ENCODE peak calls at places on chromosomes 16 and 17, in seven cellular contexts. D is spleen, X is GM23338, Y is RWPE2, T is right lobe of liver, R is tibial artery, P is ascending aorta. Z is an unnamed sample.

GRCh38 chr17:68792873-68793272 is 162.3 kb downstream of the ABCA8 start:
- DNase-seq in Y (no peak), D (no peak), P (no peak), R (no peak), T (no peak), X (no peak), Z (no peak)

GRCh38 chr17:27352481-27353460 is 58.9 kb downstream of the WSB1 start:
- DNase-seq in Y (no peak), T (no peak), D (no peak), X (no peak), R (no peak), P (no peak), Z (no peak)

GRCh38 chr17:4329838-4330237 is 36.6 kb downstream of the UBE2G1 start:
- DNase-seq in D (no peak), Y (no peak), P (no peak), X (no peak), R (no peak), T (no peak), Z (no peak)

GRCh38 chr17:27846042-27846655 is 45.8 kb upstream of the NOS2 start:
- DNase-seq in D (no peak), Y (no peak), R (no peak), T (no peak), P (no peak), X (no peak), Z (no peak)

GRCh38 chr17:64159051-64159590 is 29.2 kb upstream of the ERN1 start:
- DNase-seq in R (peak; percentile 50), X (peak; percentile 11), T (no peak), P (no peak), Y (no peak), D (no peak), Z (no peak)

GRCh38 chr17:73203135-73203787 is 10.4 kb downstream of the COG1 start:
- DNase-seq in T (no peak), X (no peak), Y (no peak), R (no peak), P (no peak), D (no peak), Z (no peak)

GRCh38 chr16:11315499-11315898 is 29.8 kb upstream of the RMI2 start:
- DNase-seq in R (no peak), Y (no peak), T (no peak), P (no peak), D (no peak), X (peak; percentile 100), Z (no peak)

GRCh38 chr17:16281351-16281750 is 64.3 kb downstream of the PIGL start:
- DNase-seq in T (no peak), Y (no peak), R (no peak), P (no peak), X (no peak), D (no peak), Z (no peak)

GRCh38 chr17:61411114-61411943 is 11.7 kb downstream of the TBX2 start:
- DNase-seq in Y (peak; percentile 73), D (peak; percentile 85), T (peak; percentile 70), P (peak; percentile 9), R (peak; percentile 54), X (peak; percentile 70), Z (peak; percentile 74)

GRCh38 chr17:17445925-17446665 is 30.7 kb upstream of the MED9 start:
- DNase-seq in X (no peak), P (no peak), D (no peak), Y (no peak), T (peak; percentile 85), R (no peak), Z (peak; percentile 58)

GRCh38 chr17:53588317-53588716 is 234.4 kb upstream of the KIF2B start:
- DNase-seq in R (no peak), X (no peak), D (no peak), Y (no peak), T (no peak), P (no peak), Z (no peak)

GRCh38 chr16:78669994-78670393 is 570.5 kb downstream of the WWOX start:
- DNase-seq in P (no peak), R (no peak), D (peak; percentile 53), X (no peak), T (no peak), Y (no peak), Z (no peak)

GRCh38 chr17:29155235-29155965 is 24.8 kb downstream of the MYO18A start:
- DNase-seq in T (peak; percentile 91), D (peak; percentile 81), P (no peak), Y (peak; percentile 88), R (no peak), X (no peak), Z (peak; percentile 70)

GRCh38 chr17:34556384-34556783 is 23.0 kb upstream of the TMEM132E start:
- DNase-seq in Y (no peak), P (no peak), R (no peak), X (peak; percentile 87), D (no peak), T (no peak), Z (no peak)

GRCh38 chr16:70250748-70251650 is 741 bp downstream of the EXOSC6 start:
- DNase-seq in T (peak; percentile 82), P (no peak), X (peak; percentile 62), R (peak; percentile 25), D (peak; percentile 85), Y (no peak), Z (peak; percentile 62)

GRCh38 chr17:41802961-41803682 is 8.6 kb downstream of the P3H4 start:
- DNase-seq in X (peak; percentile 39), T (no peak), R (no peak), D (no peak), P (no peak), Y (no peak), Z (no peak)

GRCh38 chr17:29084476-29085148 is 41.7 kb downstream of the PIPOX start:
- DNase-seq in R (no peak), D (no peak), T (no peak), Y (no peak), P (no peak), X (peak; percentile 38), Z (no peak)

GRCh38 chr16:82263456-82264159 is 93.6 kb upstream of the MPHOSPH6 start:
- DNase-seq in X (peak; percentile 80), P (no peak), Y (no peak), D (no peak), R (peak; percentile 50), T (peak; percentile 59), Z (no peak)

GRCh38 chr17:988561-988960 is 8.4 kb upstream of the TIMM22 start:
- DNase-seq in P (no peak), T (no peak), Y (no peak), D (no peak), X (no peak), R (no peak), Z (no peak)

GRCh38 chr17:69434164-69434579 is 19.7 kb downstream of the MAP2K6 start:
- DNase-seq in D (no peak), P (no peak), R (peak; percentile 28), Y (no peak), T (no peak), X (no peak), Z (no peak)

GRCh38 chr17:64281962-64282752 is 19.1 kb upstream of the TEX2 start:
- DNase-seq in R (peak; percentile 64), P (no peak), Y (no peak), D (peak; percentile 80), X (peak; percentile 84), T (peak; percentile 61), Z (peak; percentile 77)

GRCh38 chr16:88638323-88639230 is at the start of gene IL17C:
- DNase-seq in T (no peak), X (peak; percentile 80), D (no peak), P (no peak), R (no peak), Y (no peak), Z (no peak)

GRCh38 chr16:27690604-27691003 is 140.7 kb downstream of the KATNIP start:
- DNase-seq in T (no peak), X (peak; percentile 60), D (no peak), P (no peak), Y (no peak), R (no peak), Z (no peak)
- TF ChIP-seq CTCF in T (no peak), X (peak; percentile 85), D (peak; percentile 40), P (peak; percentile 50), Y (peak; percentile 48), R (peak; percentile 36), Z (peak; percentile 49)

GRCh38 chr16:83701494-83701893 is 106.3 kb upstream of the HSBP1 start:
- DNase-seq in T (no peak), Y (no peak), D (no peak), P (no peak), X (peak; percentile 90), R (no peak), Z (peak; percentile 57)
- H3K4me1 ChIP-seq in T (no peaks in the 10 kb centered on the region), Y (no peaks in the 10 kb centered on the region), D (no peaks in the 10 kb centered on the region), P (no peaks in the 10 kb centered on the region), X (no peaks in the 10 kb centered on the region), R (no peaks in the 10 kb centered on the region), Z (no peaks in the 10 kb centered on the region)

GRCh38 chr16:1184156-1184868 is 31.4 kb downstream of the CACNA1H start:
- DNase-seq in R (no peak), X (no peak), D (no peak), Y (no peak), T (no peak), P (no peak), Z (no peak)

GRCh38 chr16:1184980-1185379 is 32.1 kb downstream of the CACNA1H start:
- DNase-seq in P (no peak), R (no peak), T (no peak), X (no peak), D (no peak), Y (no peak), Z (no peak)

GRCh38 chr16:1189455-1189854 is 35.6 kb downstream of the TPSG1 start:
- DNase-seq in X (no peak), D (no peak), T (no peak), P (no peak), Y (no peak), R (no peak), Z (no peak)

GRCh38 chr16:1192384-1193073 is 32.5 kb downstream of the TPSG1 start:
- DNase-seq in P (no peak), T (no peak), D (no peak), Y (no peak), R (no peak), X (no peak), Z (no peak)

GRCh38 chr16:1188781-1189189 is 35.9 kb downstream of the CACNA1H start:
- DNase-seq in T (no peak), X (peak; percentile 78), Y (no peak), R (no peak), P (no peak), D (no peak), Z (peak; percentile 62)
- H3K27ac ChIP-seq in T (no peak overlapping the region), X (no peak overlapping the region), Y (no peak overlapping the region), R (no peak overlapping the region), P (no peak overlapping the region), D (no peak overlapping the region), Z (no peak overlapping the region)

DNA sequence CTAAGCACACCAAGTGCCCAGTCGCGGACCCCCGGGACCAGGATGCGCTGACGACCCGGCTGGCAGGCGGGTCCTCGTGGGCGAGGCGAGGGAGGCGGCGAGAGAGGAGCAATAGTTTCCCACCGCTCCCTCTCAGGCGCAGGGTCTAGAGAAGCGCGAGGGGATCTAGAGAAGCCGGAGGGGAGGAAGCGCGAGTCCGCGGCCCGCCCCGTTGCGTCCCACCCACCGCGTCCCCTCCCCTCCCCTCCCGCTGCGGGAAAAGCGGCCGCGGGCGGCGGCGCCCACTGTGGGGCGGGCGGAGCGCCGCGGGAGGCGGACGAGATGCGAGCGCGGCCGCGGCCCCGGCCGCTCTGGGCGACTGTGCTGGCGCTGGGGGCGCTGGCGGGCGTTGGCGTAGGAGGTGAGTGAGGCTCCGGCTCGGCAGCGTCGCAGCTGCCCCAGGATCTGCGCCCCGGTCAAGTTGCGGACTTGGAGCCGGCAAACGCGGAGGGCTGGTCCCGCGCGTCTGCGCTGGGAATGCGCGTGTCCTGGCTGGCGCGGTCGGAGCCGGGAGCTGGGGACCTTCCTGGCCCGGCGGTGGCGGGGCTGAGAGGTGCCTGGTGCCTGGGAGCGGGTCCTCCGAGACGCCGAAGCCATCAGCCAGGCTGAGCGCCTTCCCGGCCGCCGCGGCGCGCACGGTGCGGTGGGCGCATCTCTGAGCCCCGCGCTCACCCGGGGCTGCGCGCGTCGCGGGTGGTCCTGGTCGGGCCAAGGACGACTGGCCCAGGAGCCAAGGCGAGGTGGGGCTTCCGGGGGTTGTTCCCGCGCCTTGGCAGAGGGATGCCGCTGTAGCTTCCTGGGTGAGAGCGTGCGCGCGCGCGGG is at the start of gene ITGB3:
- DNase-seq in R (peak; percentile 75), X (peak; percentile 90), T (peak; percentile 87), D (peak; percentile 93), Y (peak; percentile 79), P (no peak), Z (peak; percentile 80)
- TF ChIP-seq CTCF in R (peak; percentile 51), X (peak; percentile 50), T (peak; percentile 31), D (peak; percentile 63), Y (peak; percentile 75), P (peak; percentile 49), Z (peak; percentile 40)

Z was measured in lower lobe of right lung.